ENCODE peak calls at places on chromosomes 11 and 22, in four cellular contexts. One of them, this sample, is unnamed.

GRCh38 chr11:34650528-34650927 is 29.6 kb downstream of the EHF start:
- DNase-seq in nucleus accumbens: no peak
- DNase-seq in NCI-H345: no peak
- DNase-seq in dermis microvascular lymphatic vessel endothelial cell: no peak
- DNase-seq in this sample: no peak

GRCh38 chr11:42974510-42974909 is 337.3 kb upstream of the API5 start:
- DNase-seq in dermis microvascular lymphatic vessel endothelial cell: no peak
- DNase-seq in NCI-H345: no peak
- DNase-seq in nucleus accumbens: no peak
- DNase-seq in this sample: no peak

GRCh38 chr22:35896306-35896705 is 132.3 kb downstream of the RBFOX2 start:
- DNase-seq in NCI-H345: no peak
- DNase-seq in dermis microvascular lymphatic vessel endothelial cell: no peak
- DNase-seq in nucleus accumbens: no peak
- DNase-seq in this sample: no peak

GRCh38 chr11:66126808-66127555 is 56.9 kb downstream of the PACS1 start:
- DNase-seq in nucleus accumbens: peak
- DNase-seq in dermis microvascular lymphatic vessel endothelial cell: no peak
- DNase-seq in NCI-H345: no peak
- DNase-seq in this sample: no peak

GRCh38 chr11:11022126-11022730 is 164.4 kb upstream of the ZBED5 start:
- DNase-seq in NCI-H345: peak
- DNase-seq in nucleus accumbens: no peak
- DNase-seq in dermis microvascular lymphatic vessel endothelial cell: no peak
- DNase-seq in this sample: no peak

GRCh38 chr22:38614331-38615122 is 41.7 kb downstream of the FAM227A start:
- DNase-seq in dermis microvascular lymphatic vessel endothelial cell: no peak
- DNase-seq in nucleus accumbens: no peak
- DNase-seq in NCI-H345: no peak
- DNase-seq in this sample: no peak

GRCh38 chr11:24828938-24829337 is 332.1 kb downstream of the LUZP2 start:
- DNase-seq in dermis microvascular lymphatic vessel endothelial cell: no peak
- DNase-seq in NCI-H345: no peak
- DNase-seq in nucleus accumbens: no peak
- DNase-seq in this sample: no peak

GRCh38 chr22:24433868-24434471 is 6.6 kb downstream of the ADORA2A start:
- DNase-seq in dermis microvascular lymphatic vessel endothelial cell: peak
- DNase-seq in nucleus accumbens: no peak
- DNase-seq in NCI-H345: no peak
- DNase-seq in this sample: no peak

GRCh38 chr11:112694244-112694643 is 267.0 kb upstream of the NCAM1 start:
- DNase-seq in NCI-H345: no peak
- DNase-seq in nucleus accumbens: no peak
- DNase-seq in dermis microvascular lymphatic vessel endothelial cell: no peak
- DNase-seq in this sample: no peak

GRCh38 chr22:44407404-44408226 is 90.4 kb downstream of the RTL6 start:
- DNase-seq in NCI-H345: no peak
- DNase-seq in dermis microvascular lymphatic vessel endothelial cell: no peak
- DNase-seq in nucleus accumbens: no peak
- DNase-seq in this sample: no peak

GRCh38 chr11:111229604-111230003 is 15.9 kb upstream of the POU2AF2 start:
- DNase-seq in nucleus accumbens: no peak
- DNase-seq in NCI-H345: no peak
- DNase-seq in dermis microvascular lymphatic vessel endothelial cell: no peak
- DNase-seq in this sample: no peak

GRCh38 chr11:69201764-69202370 is 46.1 kb downstream of the SMIM38 start:
- DNase-seq in NCI-H345: no peak
- DNase-seq in nucleus accumbens: no peak
- DNase-seq in dermis microvascular lymphatic vessel endothelial cell: no peak
- DNase-seq in this sample: no peak

GRCh38 chr11:86623041-86623621 is 49.3 kb downstream of the ME3 start:
- DNase-seq in NCI-H345: no peak
- DNase-seq in dermis microvascular lymphatic vessel endothelial cell: no peak
- DNase-seq in nucleus accumbens: no peak
- DNase-seq in this sample: no peak

GRCh38 chr22:29636751-29637150 is 33.3 kb downstream of the NF2 start:
- DNase-seq in nucleus accumbens: no peak
- DNase-seq in dermis microvascular lymphatic vessel endothelial cell: no peak
- DNase-seq in NCI-H345: no peak
- DNase-seq in this sample: no peak

GRCh38 chr11:18203723-18204122 is 31.1 kb downstream of the MRGPRX4 start:
- DNase-seq in nucleus accumbens: no peak
- DNase-seq in dermis microvascular lymphatic vessel endothelial cell: peak
- DNase-seq in NCI-H345: peak
- DNase-seq in this sample: no peak

GRCh38 chr11:12244156-12244555 is 133.2 kb upstream of the PARVA start:
- DNase-seq in dermis microvascular lymphatic vessel endothelial cell: no peak
- DNase-seq in NCI-H345: no peak
- DNase-seq in nucleus accumbens: no peak
- DNase-seq in this sample: no peak

GRCh38 chr22:21444701-21445436 is 22.3 kb upstream of the TMEM191C start:
- DNase-seq in nucleus accumbens: no peak
- DNase-seq in NCI-H345: no peak
- DNase-seq in dermis microvascular lymphatic vessel endothelial cell: no peak
- DNase-seq in this sample: no peak

GRCh38 chr22:16975155-16975885 is 32.7 kb downstream of the GAB4 start:
- DNase-seq in NCI-H345: no peak
- DNase-seq in nucleus accumbens: no peak
- DNase-seq in dermis microvascular lymphatic vessel endothelial cell: no peak
- DNase-seq in this sample: no peak

GRCh38 chr11:34433899-34434298 is 4.8 kb upstream of the CAT start:
- DNase-seq in nucleus accumbens: no peak
- DNase-seq in NCI-H345: no peak
- DNase-seq in dermis microvascular lymphatic vessel endothelial cell: no peak
- DNase-seq in this sample: no peak

GRCh38 chr11:116895053-116895757 is 57.8 kb upstream of the APOA1 start:
- DNase-seq in nucleus accumbens: no peak
- DNase-seq in NCI-H345: no peak
- DNase-seq in dermis microvascular lymphatic vessel endothelial cell: no peak
- DNase-seq in this sample: no peak

GRCh38 chr11:95577716-95578460 is 211.7 kb downstream of the FAM76B start:
- DNase-seq in nucleus accumbens: no peak
- DNase-seq in NCI-H345: no peak
- DNase-seq in dermis microvascular lymphatic vessel endothelial cell: no peak
- DNase-seq in this sample: no peak

GRCh38 chr11:35487532-35488078 is 37.8 kb downstream of the PAMR1 start:
- DNase-seq in NCI-H345: peak
- DNase-seq in nucleus accumbens: no peak
- DNase-seq in dermis microvascular lymphatic vessel endothelial cell: peak
- DNase-seq in this sample: no peak

GRCh38 chr22:25987948-25988347 is 181.3 kb upstream of the SEZ6L start:
- DNase-seq in dermis microvascular lymphatic vessel endothelial cell: no peak
- DNase-seq in nucleus accumbens: no peak
- DNase-seq in NCI-H345: no peak
- DNase-seq in this sample: no peak

GRCh38 chr11:132202621-132203020 is 832.2 kb downstream of the NTM start:
- DNase-seq in NCI-H345: no peak
- DNase-seq in nucleus accumbens: no peak
- DNase-seq in dermis microvascular lymphatic vessel endothelial cell: no peak
- DNase-seq in this sample: no peak

GRCh38 chr11:79493555-79494171 is 52.8 kb upstream of the TENM4 start:
- DNase-seq in dermis microvascular lymphatic vessel endothelial cell: peak
- DNase-seq in NCI-H345: peak
- DNase-seq in nucleus accumbens: no peak
- DNase-seq in this sample: no peak

GRCh38 chr22:39457047-39457545 is 284 bp downstream of the MGAT3 start:
- DNase-seq in NCI-H345: no peak
- DNase-seq in dermis microvascular lymphatic vessel endothelial cell: no peak
- DNase-seq in nucleus accumbens: no peak
- DNase-seq in this sample: no peak

GRCh38 chr22:36826262-36826661 is 9.4 kb upstream of the PVALB start:
- DNase-seq in dermis microvascular lymphatic vessel endothelial cell: no peak
- DNase-seq in nucleus accumbens: no peak
- DNase-seq in NCI-H345: no peak
- DNase-seq in this sample: no peak

GRCh38 chr11:111694851-111695250 is 71.3 kb downstream of the PPP2R1B start:
- DNase-seq in nucleus accumbens: no peak
- DNase-seq in dermis microvascular lymphatic vessel endothelial cell: peak
- DNase-seq in NCI-H345: no peak
- DNase-seq in this sample: no peak

GRCh38 chr11:86517557-86517956 is 142.9 kb downstream of the CCDC81 start:
- DNase-seq in nucleus accumbens: no peak
- DNase-seq in dermis microvascular lymphatic vessel endothelial cell: no peak
- DNase-seq in NCI-H345: no peak
- DNase-seq in this sample: no peak

GRCh38 chr11:109853156-109853776 is 239.9 kb upstream of the ZC3H12C start:
- DNase-seq in nucleus accumbens: no peak
- DNase-seq in dermis microvascular lymphatic vessel endothelial cell: peak
- DNase-seq in NCI-H345: no peak
- DNase-seq in this sample: peak

GRCh38 chr11:110425751-110426545 is 3.8 kb upstream of the FDX1 start:
- DNase-seq in NCI-H345: no peak
- DNase-seq in nucleus accumbens: no peak
- DNase-seq in dermis microvascular lymphatic vessel endothelial cell: no peak
- DNase-seq in this sample: no peak

GRCh38 chr22:23772315-23773246 is at the start of gene MMP11:
- DNase-seq in NCI-H345: peak
- DNase-seq in nucleus accumbens: no peak
- DNase-seq in dermis microvascular lymphatic vessel endothelial cell: no peak
- DNase-seq in this sample: no peak

GRCh38 chr11:108914981-108915380 is 250.1 kb downstream of the DDX10 start:
- DNase-seq in dermis microvascular lymphatic vessel endothelial cell: no peak
- DNase-seq in NCI-H345: no peak
- DNase-seq in nucleus accumbens: no peak
- DNase-seq in this sample: no peak

GRCh38 chr11:123159146-123159857 is 35.7 kb downstream of the CLMP start:
- DNase-seq in dermis microvascular lymphatic vessel endothelial cell: no peak
- DNase-seq in nucleus accumbens: no peak
- DNase-seq in NCI-H345: no peak
- DNase-seq in this sample: no peak

GRCh38 chr11:17077520-17078401 is at the start of gene RPS13:
- DNase-seq in nucleus accumbens: peak
- DNase-seq in dermis microvascular lymphatic vessel endothelial cell: peak
- DNase-seq in NCI-H345: peak
- DNase-seq in this sample: peak

GRCh38 chr11:58845342-58845741 is 838 bp upstream of the GLYATL2 start:
- DNase-seq in nucleus accumbens: no peak
- DNase-seq in dermis microvascular lymphatic vessel endothelial cell: no peak
- DNase-seq in NCI-H345: no peak
- DNase-seq in this sample: no peak

GRCh38 chr11:9091044-9091936 is at the start of gene SCUBE2:
- DNase-seq in dermis microvascular lymphatic vessel endothelial cell: no peak
- DNase-seq in NCI-H345: peak
- DNase-seq in nucleus accumbens: no peak
- DNase-seq in this sample: no peak

GRCh38 chr11:113505541-113506375 is 30.6 kb upstream of the DRD2 start:
- DNase-seq in NCI-H345: peak
- DNase-seq in dermis microvascular lymphatic vessel endothelial cell: no peak
- DNase-seq in nucleus accumbens: peak
- DNase-seq in this sample: no peak

This sample was measured in pulmonary artery endothelial cell.